ENCODE peak calls at places on chromosomes 6 and 20, in six cellular contexts. F, R, W, V, C and P are unnamed samples.

GRCh38 chr6:158789115-158789917 is 29.9 kb downstream of the EZR start:
- DNase-seq in F (no peak), R (no peak), W (no peak), V (no peak), C (no peak), P (no peak)

GRCh38 chr6:120903836-120904235 is 430.4 kb downstream of the TBC1D32 start:
- DNase-seq in F (no peak), R (no peak), W (no peak), V (no peak), C (no peak), P (no peak)

GRCh38 chr6:120873125-120873865 is 461.0 kb downstream of the TBC1D32 start:
- DNase-seq in F (no peak), R (no peak), W (no peak), V (no peak), C (no peak), P (no peak)

GRCh38 chr6:88840806-88841539 is 122.4 kb downstream of the RNGTT start:
- DNase-seq in F (no peak), R (no peak), W (no peak), V (no peak), C (no peak), P (no peak)

GRCh38 chr6:5997420-5998093 is 9.2 kb downstream of the NRN1 start:
- DNase-seq in F (no peak), R (no peak), W (no peak), V (no peak), C (no peak), P (no peak)

GRCh38 chr6:145151624-145152023 is 583.7 kb downstream of the EPM2A start:
- DNase-seq in F (no peak), R (no peak), W (no peak), V (no peak), C (no peak), P (no peak)

GRCh38 chr6:292506-293184 is 358 bp downstream of the DUSP22 start:
- DNase-seq in F (no peak), R (peak; percentile 86), W (peak; percentile 73), V (peak; percentile 85), C (peak; percentile 75), P (no peak)

GRCh38 chr6:2733324-2733723 is 17.4 kb downstream of the MYLK4 start:
- DNase-seq in F (no peak), R (peak; percentile 81), W (peak; percentile 59), V (peak; percentile 61), C (peak; percentile 55), P (no peak)

GRCh38 chr6:57324538-57324937 is 7.1 kb downstream of the PRIM2 start:
- DNase-seq in F (no peak), R (no peak), W (no peak), V (no peak), C (no peak), P (no peak)

GRCh38 chr6:21780144-21780543 is 186.6 kb downstream of the SOX4 start:
- DNase-seq in F (no peak), R (no peak), W (no peak), V (no peak), C (no peak), P (no peak)

GRCh38 chr6:139290787-139291294 is 957 bp downstream of the TXLNB start:
- DNase-seq in F (no peak), R (peak; percentile 70), W (peak; percentile 42), V (no peak), C (no peak), P (no peak)

GRCh38 chr20:44083220-44083933 is 103.6 kb downstream of the JPH2 start:
- DNase-seq in F (no peak), R (no peak), W (peak; percentile 61), V (no peak), C (peak; percentile 78), P (no peak)

GRCh38 chr6:89819336-89820130 is at the start of gene MDN1:
- DNase-seq in F (peak; percentile 82), R (peak; percentile 95), W (peak; percentile 91), V (peak; percentile 91), C (peak; percentile 89), P (peak; percentile 97)

GRCh38 chr6:100096356-100096755 is 102.3 kb upstream of the MCHR2 start:
- DNase-seq in F (no peak), R (no peak), W (no peak), V (no peak), C (no peak), P (no peak)

GRCh38 chr6:77834591-77834996 is 181.8 kb downstream of the MEI4 start:
- DNase-seq in F (no peak), R (no peak), W (no peak), V (no peak), C (no peak), P (no peak)

GRCh38 chr20:50295762-50296449 is 105.3 kb downstream of the CEBPB start:
- DNase-seq in F (no peak), R (peak; percentile 72), W (no peak), V (no peak), C (no peak), P (no peak)

GRCh38 chr6:106609699-106610098 is 19.6 kb downstream of the RTN4IP1 start:
- DNase-seq in F (no peak), R (no peak), W (no peak), V (no peak), C (no peak), P (peak; percentile 29)

GRCh38 chr20:40654876-40655275 is 34.2 kb downstream of the MAFB start:
- DNase-seq in F (no peak), R (no peak), W (no peak), V (no peak), C (peak; percentile 53), P (no peak)

GRCh38 chr20:39789411-39789810 is 827.3 kb downstream of the DHX35 start:
- DNase-seq in F (no peak), R (no peak), W (no peak), V (no peak), C (no peak), P (no peak)

GRCh38 chr6:15441215-15441868 is 195.5 kb downstream of the JARID2 start:
- DNase-seq in F (peak; percentile 28), R (no peak), W (peak; percentile 37), V (peak; percentile 55), C (no peak), P (no peak)

GRCh38 chr20:29750268-29750899 is 1507.1 kb upstream of the DEFB115 start:
- DNase-seq in F (no peak), R (no peak), W (no peak), V (no peak), C (no peak), P (no peak)

GRCh38 chr20:38883081-38883980 is 42.9 kb upstream of the FAM83D start:
- DNase-seq in F (no peak), R (no peak), W (peak; percentile 31), V (no peak), C (no peak), P (no peak)

GRCh38 chr6:73264446-73264845 is 1.4 kb upstream of the KHDC1 start:
- DNase-seq in F (no peak), R (no peak), W (no peak), V (no peak), C (no peak), P (no peak)

GRCh38 chr6:13332349-13332706 is 4.0 kb upstream of the TBC1D7 start:
- DNase-seq in F (no peak), R (no peak), W (no peak), V (no peak), C (no peak), P (no peak)

GRCh38 chr6:50285735-50286134 is 236.0 kb upstream of the DEFB112 start:
- DNase-seq in F (no peak), R (no peak), W (no peak), V (no peak), C (no peak), P (no peak)

GRCh38 chr6:99850841-99851240 is 143.2 kb downstream of the MCHR2 start:
- DNase-seq in F (no peak), R (no peak), W (no peak), V (no peak), C (no peak), P (no peak)

GRCh38 chr20:19077370-19078220 is 134.8 kb upstream of the SLC24A3 start:
- DNase-seq in F (no peak), R (no peak), W (no peak), V (no peak), C (no peak), P (no peak)

DNA sequence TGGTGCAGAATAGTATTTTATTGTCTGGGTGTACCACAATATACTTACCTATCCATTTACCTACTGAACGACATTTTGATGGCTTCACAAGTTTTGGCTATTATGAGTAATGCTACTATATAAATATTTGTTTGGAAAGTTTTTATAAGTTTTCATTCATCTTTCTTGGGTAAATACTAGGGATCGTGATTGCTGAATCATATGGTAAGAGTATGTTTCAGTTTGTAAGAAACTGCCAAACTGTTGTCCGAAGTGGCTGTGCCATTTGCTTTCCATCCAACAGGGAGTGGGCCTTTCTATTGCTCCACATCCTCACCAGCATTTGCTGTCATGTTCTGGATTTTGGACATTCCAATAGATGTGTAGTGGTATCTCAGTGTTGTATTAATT is 104.2 kb downstream of the CDYL start:
- DNase-seq in F (no peak), R (no peak), W (no peak), V (no peak), C (no peak), P (no peak)
- H3K4me1 ChIP-seq in F (peaks cover 5% of the 10 kb centered on the region), R (peaks cover 12% of the 10 kb centered on the region), W (no peaks in the 10 kb centered on the region), V (peaks cover 8% of the 10 kb centered on the region), C (peaks cover 14% of the 10 kb centered on the region), P (peaks cover 8% of the 10 kb centered on the region)

DNA sequence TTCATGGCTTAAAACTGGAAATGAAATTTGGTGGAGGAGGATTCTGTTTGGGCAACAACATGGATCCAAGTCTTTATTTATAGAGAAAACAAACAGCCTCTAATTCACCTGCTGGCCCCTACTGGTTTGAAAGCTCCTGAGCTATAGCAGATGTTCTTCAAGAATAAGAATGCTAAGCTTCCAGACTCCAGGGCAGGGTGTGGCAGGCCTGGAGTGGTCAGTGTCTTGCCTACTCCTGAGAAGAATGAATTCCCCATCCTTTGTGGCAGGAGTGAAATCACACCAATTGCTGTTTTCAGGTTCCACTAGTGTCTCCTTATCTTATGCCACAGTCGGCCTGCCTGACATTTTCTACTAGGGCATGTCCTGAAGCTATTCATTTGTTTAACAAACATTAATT is 73.3 kb downstream of the ZFP64 start:
- DNase-seq in F (no peak), R (no peak), W (no peak), V (no peak), C (no peak), P (no peak)
- H3K4me3 ChIP-seq in F (no peak overlapping the region), R (no peak overlapping the region), W (no peak overlapping the region), V (no peak overlapping the region), C (no peak overlapping the region), P (no peak overlapping the region)

GRCh38 chr6:165662671-165663282 is at the start of gene PDE10A:
- DNase-seq in F (no peak), R (peak; percentile 80), W (peak; percentile 81), V (no peak), C (peak; percentile 84), P (no peak)

GRCh38 chr6:165663736-165664552 is 903 bp upstream of the PDE10A start:
- DNase-seq in F (no peak), R (no peak), W (peak; percentile 46), V (no peak), C (peak; percentile 52), P (no peak)

GRCh38 chr6:165662041-165662491 is 975 bp downstream of the PDE10A start:
- DNase-seq in F (no peak), R (no peak), W (peak; percentile 60), V (no peak), C (peak; percentile 51), P (no peak)

GRCh38 chr6:165664553-165665383 is 1.7 kb upstream of the PDE10A start:
- DNase-seq in F (no peak), R (no peak), W (no peak), V (no peak), C (no peak), P (no peak)

GRCh38 chr6:165663283-165663735 is 268 bp upstream of the PDE10A start:
- DNase-seq in F (no peak), R (peak; percentile 78), W (peak; percentile 68), V (no peak), C (peak; percentile 75), P (no peak)
- H3K27me3 ChIP-seq in F (no peaks in the 10 kb centered on the region), R (peaks cover 95% of the 10 kb centered on the region), W (peaks cover 15% of the 10 kb centered on the region), V (peaks cover 14% of the 10 kb centered on the region), C (peaks cover 43% of the 10 kb centered on the region), P (peaks cover 54% of the 10 kb centered on the region)

GRCh38 chr6:33415831-33416230 is 2.1 kb downstream of the CUTA start:
- DNase-seq in F (no peak), R (no peak), W (no peak), V (no peak), C (no peak), P (no peak)
- H3K4me1 ChIP-seq in F (peaks cover 48% of the 10 kb centered on the region), R (peaks cover 57% of the 10 kb centered on the region), W (peaks cover 26% of the 10 kb centered on the region), V (peaks cover 17% of the 10 kb centered on the region), C (peaks cover 81% of the 10 kb centered on the region), P (peaks cover 1% of the 10 kb centered on the region)